ENCODE peak calls at places on chromosomes 16 and 17, in eight cellular contexts. B is GM04503, V is cardiac muscle cell, T is C1 segment of cervical spinal cord, H is WERI-Rb-1, S is memory B cell, K is COR-L47, W is left ventricle myocardium inferior. N is an unnamed sample.

GRCh38 chr17:17580662-17581470 is 10.6 kb downstream of the PEMT start:
- DNase-seq in B (no peak), V (peak), T (no peak), H (peak), S (no peak), K (no peak), W (no peak), N (no peak)

GRCh38 chr17:64622931-64623654 is 39.0 kb downstream of the SMURF2 start:
- DNase-seq in B (peak), V (no peak), T (no peak), H (no peak), S (no peak), K (no peak), W (no peak), N (no peak)

GRCh38 chr16:85593503-85594195 is 19.5 kb upstream of the GSE1 start:
- DNase-seq in B (no peak), V (no peak), T (peak), H (peak), S (no peak), K (peak), W (no peak), N (no peak)

GRCh38 chr16:27639588-27640276 is 89.8 kb downstream of the KATNIP start:
- DNase-seq in B (no peak), V (peak), T (peak), H (peak), S (no peak), K (peak), W (no peak), N (no peak)

GRCh38 chr16:66486773-66487579 is 59.9 kb downstream of the BEAN1 start:
- DNase-seq in B (peak), V (no peak), T (peak), H (no peak), S (no peak), K (no peak), W (no peak), N (peak)

GRCh38 chr16:65002265-65002664 is 119.6 kb downstream of the CDH11 start:
- DNase-seq in B (peak), V (no peak), T (no peak), H (no peak), S (no peak), K (no peak), W (no peak), N (no peak)

GRCh38 chr16:50474138-50474537 is 74.1 kb upstream of the NKD1 start:
- DNase-seq in B (no peak), V (no peak), T (no peak), H (no peak), S (no peak), K (no peak), W (no peak), N (no peak)

GRCh38 chr17:71251276-71251675 is 869.5 kb upstream of the SOX9 start:
- DNase-seq in B (no peak), V (no peak), T (no peak), H (no peak), S (no peak), K (no peak), W (no peak), N (no peak)

GRCh38 chr16:2002406-2003230 is 7.0 kb downstream of the ZNF598 start:
- DNase-seq in B (no peak), V (no peak), T (no peak), H (no peak), S (no peak), K (no peak), W (no peak), N (peak)

GRCh38 chr17:64448665-64449512 is at the start of gene MILR1:
- DNase-seq in B (peak), V (no peak), T (peak), H (no peak), S (peak), K (no peak), W (no peak), N (no peak)

GRCh38 chr17:43720311-43721060 is 38.1 kb downstream of the SOST start:
- DNase-seq in B (no peak), V (peak), T (peak), H (peak), S (peak), K (no peak), W (peak), N (peak)

GRCh38 chr16:89193021-89193575 is 7.2 kb downstream of the SLC22A31 start:
- DNase-seq in B (no peak), V (peak), T (no peak), H (no peak), S (no peak), K (no peak), W (peak), N (peak)

GRCh38 chr17:32806646-32807045 is 70.3 kb downstream of the MYO1D start:
- DNase-seq in B (no peak), V (no peak), T (no peak), H (no peak), S (no peak), K (no peak), W (no peak), N (no peak)

GRCh38 chr17:77437017-77437416 is 296.2 kb downstream of the SEC14L1 start:
- DNase-seq in B (no peak), V (no peak), T (peak), H (no peak), S (no peak), K (no peak), W (peak), N (peak)

GRCh38 chr16:57615813-57616212 is 12.6 kb upstream of the ADGRG1 start:
- DNase-seq in B (no peak), V (no peak), T (no peak), H (no peak), S (no peak), K (no peak), W (no peak), N (no peak)

N was measured in left ventricle myocardium superior.